ENCODE peak calls at places on chromosomes 11 and 22, in five cellular contexts. N is cardiac muscle cell, U is IMR-90, D is HepG2, B is WERI-Rb-1. J is an unnamed sample.

GRCh38 chr11:235180-235997 is 753 bp downstream of the SIRT3 start:
- DNase-seq in D (no peak), B (no peak), N (no peak), U (peak; percentile 32), J (no peak)

GRCh38 chr11:96228911-96229310 is 114.1 kb downstream of the MAML2 start:
- DNase-seq in B (no peak), N (no peak), D (no peak), U (peak; percentile 64), J (no peak)

GRCh38 chr11:37623778-37624177 is 1025.7 kb upstream of the RAG2 start:
- DNase-seq in D (no peak), B (no peak), N (no peak), U (no peak), J (no peak)

GRCh38 chr11:112694244-112694643 is 267.0 kb upstream of the NCAM1 start:
- DNase-seq in D (no peak), N (no peak), B (no peak), U (no peak), J (no peak)

GRCh38 chr11:74185695-74186094 is 14.6 kb downstream of the PPME1 start:
- DNase-seq in U (peak; percentile 83), D (no peak), B (no peak), N (no peak), J (no peak)

GRCh38 chr11:75334402-75334891 is 17.0 kb downstream of the ARRB1 start:
- DNase-seq in N (no peak), B (no peak), U (no peak), D (no peak), J (no peak)

GRCh38 chr22:18045794-18046193 is 21.4 kb upstream of the MICAL3 start:
- DNase-seq in N (no peak), B (no peak), D (no peak), U (no peak), J (no peak)

GRCh38 chr11:87398913-87399312 is 361.2 kb downstream of the TMEM135 start:
- DNase-seq in N (no peak), B (no peak), U (no peak), D (no peak), J (no peak)

GRCh38 chr11:130547761-130548490 is 99.5 kb downstream of the ADAMTS15 start:
- DNase-seq in D (no peak), U (no peak), B (no peak), N (no peak), J (no peak)

GRCh38 chr11:47177229-47177845 is 658 bp upstream of the ARFGAP2 start:
- DNase-seq in U (peak; percentile 74), B (peak; percentile 65), N (peak; percentile 72), D (peak; percentile 79), J (peak; percentile 85)

GRCh38 chr11:44418438-44418795 is 108.5 kb upstream of the ALX4 start:
- DNase-seq in B (no peak), U (no peak), N (no peak), D (no peak), J (no peak)

GRCh38 chr11:67572305-67572704 is 11.3 kb upstream of the GSTP1 start:
- DNase-seq in B (no peak), D (no peak), U (no peak), N (no peak), J (no peak)

GRCh38 chr11:31887180-31887579 is 76.1 kb upstream of the PAX6 start:
- DNase-seq in D (no peak), N (no peak), U (no peak), B (peak; percentile 24), J (peak; percentile 37)

GRCh38 chr11:122028561-122028960 is 87.5 kb downstream of the BLID start:
- DNase-seq in B (no peak), D (no peak), N (no peak), U (no peak), J (no peak)

GRCh38 chr11:74417860-74418508 is 19.8 kb upstream of the PGM2L1 start:
- DNase-seq in B (no peak), D (no peak), U (peak; percentile 14), N (peak; percentile 22), J (no peak)

GRCh38 chr22:28142361-28142801 is 223.3 kb upstream of the PITPNB start:
- DNase-seq in D (peak; percentile 5), N (no peak), U (peak; percentile 85), B (no peak), J (peak; percentile 10)

GRCh38 chr11:113634940-113635575 is 71.0 kb downstream of the TMPRSS5 start:
- DNase-seq in U (no peak), N (no peak), D (no peak), B (no peak), J (no peak)

GRCh38 chr11:109772846-109773400 is 320.3 kb upstream of the ZC3H12C start:
- DNase-seq in D (no peak), N (no peak), U (no peak), B (peak; percentile 87), J (no peak)

GRCh38 chr11:78420796-78421209 is 3.2 kb upstream of the GAB2 start:
- DNase-seq in D (no peak), B (no peak), U (peak; percentile 85), N (peak; percentile 47), J (no peak)

GRCh38 chr11:69115586-69116560 is 39.9 kb upstream of the SMIM38 start:
- DNase-seq in B (no peak), U (no peak), D (no peak), N (no peak), J (no peak)

GRCh38 chr11:118287006-118287405 is 17.5 kb upstream of the CD3E start:
- DNase-seq in U (no peak), B (no peak), N (no peak), D (no peak), J (no peak)

GRCh38 chr11:10605941-10606381 is 37.5 kb upstream of the LYVE1 start:
- DNase-seq in U (peak; percentile 87), D (peak; percentile 8), B (no peak), N (peak; percentile 55), J (peak; percentile 45)

GRCh38 chr22:49549256-49549655 is 278.4 kb downstream of the BRD1 start:
- DNase-seq in U (no peak), D (no peak), N (no peak), B (no peak), J (no peak)

GRCh38 chr11:576791-577610 is 731 bp downstream of the PHRF1 start:
- DNase-seq in D (no peak), B (no peak), U (no peak), N (no peak), J (no peak)

GRCh38 chr11:65427691-65428577 is 5.3 kb downstream of the NEAT1 start:
- DNase-seq in B (no peak), D (no peak), U (peak; percentile 78), N (no peak), J (no peak)

GRCh38 chr11:77110836-77111235 is 8.2 kb downstream of the OMP start:
- DNase-seq in U (no peak), B (no peak), N (no peak), D (no peak), J (no peak)

GRCh38 chr11:10204021-10204420 is 90.0 kb downstream of the SBF2 start:
- DNase-seq in U (no peak), N (no peak), B (no peak), D (no peak), J (no peak)

GRCh38 chr22:30217698-30218565 is 28.6 kb downstream of the LIF start:
- DNase-seq in D (no peak), B (no peak), U (no peak), N (no peak), J (no peak)

GRCh38 chr11:128509990-128510389 is 77.4 kb downstream of the ETS1 start:
- DNase-seq in N (no peak), D (no peak), B (no peak), U (peak; percentile 79), J (no peak)

GRCh38 chr11:27239305-27239942 is 123.6 kb downstream of the CCDC34 start:
- DNase-seq in U (peak; percentile 62), D (no peak), N (no peak), B (no peak), J (no peak)

GRCh38 chr11:122711831-122712378 is 56.4 kb downstream of the UBASH3B start:
- DNase-seq in U (no peak), N (peak; percentile 50), D (no peak), B (no peak), J (no peak)

GRCh38 chr11:70839851-70840250 is 412.5 kb downstream of the SHANK2 start:
- DNase-seq in N (no peak), D (no peak), B (no peak), U (no peak), J (no peak)

GRCh38 chr22:38601221-38601764 is 31.3 kb upstream of the DMC1 start:
- DNase-seq in B (no peak), U (no peak), D (no peak), N (no peak), J (no peak)
- H3K9me3 ChIP-seq in B (no peaks in the 10 kb centered on the region), U (no peaks in the 10 kb centered on the region), D (no peaks in the 10 kb centered on the region), N (no peaks in the 10 kb centered on the region), J (no peaks in the 10 kb centered on the region)

DNA sequence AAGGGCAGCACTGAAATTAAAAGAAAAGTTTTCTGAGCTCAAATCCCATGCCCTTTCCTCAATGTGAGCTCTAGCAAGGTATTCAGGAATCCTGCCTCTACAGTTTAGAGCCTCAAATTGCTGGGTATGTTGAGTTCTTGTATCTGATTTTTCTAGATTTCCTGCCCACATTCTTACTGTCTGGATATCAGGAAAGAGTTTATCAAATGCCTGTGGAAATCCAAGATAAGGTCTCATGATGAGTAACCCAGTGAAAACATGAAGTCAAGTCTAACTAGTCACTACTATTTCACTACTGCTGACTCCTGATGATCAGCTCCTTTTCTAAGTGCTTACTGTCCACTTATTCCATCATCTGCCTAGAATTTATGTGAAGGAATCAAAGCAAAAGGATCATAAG is 29.8 kb downstream of the LIMK2 start:
- DNase-seq in N (no peak), U (peak; percentile 90), B (no peak), D (no peak), J (no peak)
- H3K9me3 ChIP-seq in N (no peaks in the 10 kb centered on the region), U (no peaks in the 10 kb centered on the region), B (no peaks in the 10 kb centered on the region), D (no peaks in the 10 kb centered on the region), J (no peaks in the 10 kb centered on the region)

GRCh38 chr11:94815705-94816344 is 47.7 kb downstream of the AMOTL1 start:
- DNase-seq in B (peak; percentile 20), U (no peak), N (no peak), D (no peak), J (peak; percentile 57)

GRCh38 chr11:94814238-94814976 is 46.3 kb downstream of the AMOTL1 start:
- DNase-seq in N (no peak), U (no peak), D (no peak), B (no peak), J (no peak)

GRCh38 chr11:94809251-94809650 is 41.1 kb downstream of the AMOTL1 start:
- DNase-seq in U (peak; percentile 63), D (no peak), N (no peak), B (no peak), J (no peak)

DNA sequence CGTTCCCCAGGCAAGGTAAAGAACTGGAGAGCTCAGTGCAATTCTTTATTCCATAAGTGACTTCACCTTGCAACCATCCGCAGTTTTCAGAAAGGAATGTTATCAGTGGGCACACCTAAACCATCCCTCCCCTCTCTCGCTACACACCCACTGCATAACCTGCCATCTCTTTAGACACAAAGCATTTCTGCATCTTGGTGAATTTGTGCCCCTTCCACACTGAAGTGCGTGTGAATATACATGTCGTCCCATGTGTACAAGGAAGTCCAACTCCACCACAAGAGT is 45.2 kb downstream of the AMOTL1 start:
- DNase-seq in N (no peak), D (no peak), U (no peak), B (no peak), J (no peak)
- H3K9me3 ChIP-seq in N (peaks cover 2% of the 10 kb centered on the region), D (peaks cover 26% of the 10 kb centered on the region), U (no peaks in the 10 kb centered on the region), B (peaks cover 6% of the 10 kb centered on the region), J (peaks cover 36% of the 10 kb centered on the region)

DNA sequence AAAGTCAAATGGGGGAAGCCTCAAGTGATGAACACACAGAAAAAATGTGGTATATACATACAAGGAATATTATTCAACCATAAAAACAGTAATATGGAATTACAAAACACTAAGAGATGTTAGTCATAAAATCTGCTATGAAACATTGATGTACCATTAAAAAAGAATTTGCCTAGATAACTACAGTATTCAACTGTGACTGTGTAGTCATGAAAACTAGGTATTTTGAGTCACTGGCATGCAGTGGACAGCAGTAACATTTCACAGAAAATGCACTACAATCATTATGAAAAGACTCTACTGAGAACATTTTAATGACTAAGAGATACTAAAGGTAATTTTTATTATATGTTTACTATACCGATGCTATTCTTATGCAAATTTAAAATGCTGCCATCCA is 11.7 kb downstream of the ZNF195 start:
- DNase-seq in N (no peak), U (no peak), D (no peak), B (no peak), J (no peak)
- H3K9me3 ChIP-seq in N (no peaks in the 10 kb centered on the region), U (peaks cover 35% of the 10 kb centered on the region), D (peaks cover 33% of the 10 kb centered on the region), B (peaks cover 12% of the 10 kb centered on the region), J (peaks cover 51% of the 10 kb centered on the region)

J was measured in neural progenitor cell.